ENCODE peak calls at places on chromosomes 13 and 19, in six cellular contexts. Q is A172, V is HT1080, Y is anterior cingulate cortex, E is ACHN, I is ecto neural progenitor cell. P is an unnamed sample.

GRCh38 chr19:20863176-20863575 is 59.9 kb upstream of the ZNF85 start:
- DNase-seq in V (no peak), Y (no peak), I (no peak), E (no peak), Q (no peak), P (no peak)

GRCh38 chr13:23681253-23681652 is 111.0 kb downstream of the TNFRSF19 start:
- DNase-seq in I (no peak), E (no peak), V (no peak), Q (no peak), Y (no peak), P (no peak)

GRCh38 chr19:46727757-46728156 is 10.8 kb upstream of the PRKD2 start:
- DNase-seq in V (no peak), E (no peak), Y (no peak), I (no peak), Q (no peak), P (no peak)

GRCh38 chr19:33487901-33488817 is 33.4 kb downstream of the PEPD start:
- DNase-seq in Q (no peak), I (no peak), Y (no peak), V (no peak), E (no peak), P (no peak)

GRCh38 chr19:2084993-2085720 is 11.0 kb downstream of the MOB3A start:
- DNase-seq in Y (no peak), V (peak), I (no peak), Q (peak), E (no peak), P (no peak)

GRCh38 chr13:50654341-50654740 is 189.2 kb downstream of the DLEU7 start:
- DNase-seq in I (no peak), E (no peak), V (no peak), Y (no peak), Q (no peak), P (no peak)

GRCh38 chr19:2199215-2199614 is 35.5 kb downstream of the DOT1L start:
- DNase-seq in E (no peak), Q (no peak), V (no peak), I (peak), Y (no peak), P (no peak)

GRCh38 chr19:7637374-7638256 is 705 bp downstream of the STXBP2 start:
- DNase-seq in V (no peak), Y (no peak), Q (no peak), E (peak), I (no peak), P (no peak)

GRCh38 chr19:19459707-19460251 is 54.3 kb downstream of the GATAD2A start:
- DNase-seq in Q (peak), I (no peak), Y (no peak), V (peak), E (no peak), P (no peak)

GRCh38 chr19:54136086-54136863 is 1.3 kb upstream of the CNOT3 start:
- DNase-seq in V (no peak), I (peak), E (no peak), Y (no peak), Q (no peak), P (no peak)

GRCh38 chr13:75038315-75038881 is 443.6 kb downstream of the TBC1D4 start:
- DNase-seq in E (no peak), I (no peak), Y (no peak), Q (no peak), V (no peak), P (no peak)

GRCh38 chr13:78787189-78787588 is 128.2 kb upstream of the OBI1 start:
- DNase-seq in E (no peak), Q (no peak), Y (no peak), V (peak), I (no peak), P (no peak)

GRCh38 chr13:25701304-25701703 is 329.5 kb downstream of the ATP8A2 start:
- DNase-seq in V (no peak), Q (no peak), E (no peak), I (no peak), Y (no peak), P (no peak)

GRCh38 chr19:45173816-45174215 is 4.2 kb downstream of the TRAPPC6A start:
- DNase-seq in I (no peak), E (peak), V (peak), Q (peak), Y (no peak), P (no peak)

GRCh38 chr13:101576452-101576851 is 124.0 kb downstream of the ITGBL1 start:
- DNase-seq in Q (peak), V (peak), Y (no peak), I (no peak), E (no peak), P (no peak)

GRCh38 chr19:17496337-17496997 is 15.0 kb upstream of the PGLS start:
- DNase-seq in E (peak), Q (peak), V (peak), Y (peak), I (peak), P (peak)

GRCh38 chr19:28309072-28309471 is 903.9 kb downstream of the UQCRFS1 start:
- DNase-seq in I (no peak), V (no peak), Q (no peak), E (no peak), Y (no peak), P (no peak)

GRCh38 chr13:99342723-99343315 is 35.6 kb upstream of the GPR183 start:
- DNase-seq in E (no peak), Q (no peak), I (no peak), V (no peak), Y (no peak), P (no peak)

GRCh38 chr13:72397265-72397664 is 330.2 kb downstream of the MZT1 start:
- DNase-seq in Y (no peak), V (no peak), E (no peak), I (no peak), Q (no peak), P (no peak)

GRCh38 chr13:24261566-24261965 is 47.8 kb upstream of the C1QTNF9 start:
- DNase-seq in E (no peak), Q (no peak), Y (no peak), I (no peak), V (no peak), P (no peak)

GRCh38 chr13:48741377-48741776 is 87.6 kb downstream of the CYSLTR2 start:
- DNase-seq in Q (no peak), V (no peak), I (no peak), Y (no peak), E (no peak), P (no peak)

GRCh38 chr13:112709825-112710783 is 20.3 kb downstream of the ATP11A start:
- DNase-seq in Q (no peak), I (no peak), V (no peak), Y (no peak), E (no peak), P (no peak)

GRCh38 chr13:47076536-47076935 is 179.7 kb upstream of the HTR2A start:
- DNase-seq in I (no peak), E (no peak), V (no peak), Y (no peak), Q (no peak), P (no peak)

GRCh38 chr13:85666356-85666755 is 132.9 kb downstream of the SLITRK6 start:
- DNase-seq in Q (no peak), I (no peak), V (no peak), E (no peak), Y (no peak), P (no peak)

P was measured in midbrain.